ENCODE peak calls at places on chromosomes 1 and 21, in five cellular contexts. E is mesothelial cell of epicardium, L is brain microvascular endothelial cell, S is gastrocnemius medialis, X is GM13977. M is an unnamed sample.

GRCh38 chr21:32916522-32917099 is 109.1 kb upstream of the OLIG2 start:
- DNase-seq in E (no peak), L (no peak), S (no peak), X (no peak), M (no peak)

GRCh38 chr1:48761411-48761810 is 15.3 kb downstream of the BEND5 start:
- DNase-seq in E (no peak), L (no peak), S (no peak), X (no peak), M (no peak)

GRCh38 chr1:226132731-226133503 is 53.6 kb downstream of the ACBD3 start:
- DNase-seq in E (no peak), L (no peak), S (no peak), X (peak), M (no peak)

GRCh38 chr21:27057997-27058396 is 91.1 kb upstream of the ADAMTS5 start:
- DNase-seq in E (no peak), L (no peak), S (no peak), X (no peak), M (no peak)

GRCh38 chr1:109498161-109498801 is 4.4 kb downstream of the CYB561D1 start:
- DNase-seq in E (no peak), L (peak), S (no peak), X (no peak), M (no peak)

GRCh38 chr1:92476071-92476607 is 10.6 kb downstream of the GFI1 start:
- DNase-seq in E (no peak), L (no peak), S (no peak), X (peak), M (no peak)

GRCh38 chr21:34280389-34280795 is 83.4 kb upstream of the KCNE2 start:
- DNase-seq in E (no peak), L (no peak), S (peak), X (no peak), M (no peak)

GRCh38 chr1:150272379-150272840 is at the start of gene C1orf54:
- DNase-seq in E (no peak), L (peak), S (peak), X (no peak), M (no peak)

GRCh38 chr1:71428029-71428428 is 347.2 kb upstream of the ZRANB2 start:
- DNase-seq in E (no peak), L (no peak), S (no peak), X (no peak), M (no peak)

GRCh38 chr21:46504681-46505080 is 46.0 kb downstream of the DIP2A start:
- DNase-seq in E (no peak), L (no peak), S (no peak), X (peak), M (no peak)

GRCh38 chr1:185284106-185284505 is 32.9 kb downstream of the IVNS1ABP start:
- DNase-seq in E (no peak), L (no peak), S (no peak), X (no peak), M (no peak)

GRCh38 chr1:111225091-111225490 is 2.4 kb upstream of the CHI3L2 start:
- DNase-seq in E (no peak), L (no peak), S (no peak), X (no peak), M (no peak)

GRCh38 chr1:111222308-111223125 is 5.0 kb upstream of the CHI3L2 start:
- DNase-seq in E (peak), L (peak), S (no peak), X (peak), M (peak)

GRCh38 chr1:111221633-111222286 is 5.8 kb upstream of the CHI3L2 start:
- DNase-seq in E (no peak), L (no peak), S (no peak), X (peak), M (no peak)

GRCh38 chr1:111221276-111221632 is 6.3 kb upstream of the CHI3L2 start:
- DNase-seq in E (no peak), L (no peak), S (no peak), X (no peak), M (no peak)

GRCh38 chr1:111223126-111223443 is 4.4 kb upstream of the CHI3L2 start:
- DNase-seq in E (no peak), L (no peak), S (no peak), X (no peak), M (no peak)
- TF ChIP-seq CTCF in E (no peak), L (no peak), S (no peak), X (no peak), M (peak)

DNA sequence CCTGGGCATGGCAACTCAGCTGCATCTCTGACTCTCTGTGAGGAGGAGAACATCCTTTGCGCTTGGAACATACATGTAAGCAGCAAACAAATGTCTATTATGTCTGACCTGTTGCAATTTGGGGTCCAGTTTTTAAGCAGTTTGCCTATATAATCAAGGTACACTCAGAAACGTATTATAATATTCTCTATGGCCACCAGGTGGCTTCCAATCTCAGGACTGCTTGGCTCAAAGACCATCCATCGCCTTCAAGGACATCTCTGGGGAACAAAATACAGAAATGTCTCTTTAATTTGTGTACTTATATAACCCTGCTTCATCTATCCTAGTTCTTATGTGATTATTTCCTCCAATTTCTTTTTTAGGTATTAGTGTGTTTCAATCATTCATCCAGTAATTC is 227.2 kb downstream of the OLFM3 start:
- DNase-seq in E (no peak), L (no peak), S (no peak), X (peak), M (no peak)
- TF ChIP-seq CTCF in E (peak), L (peak), S (no peak), X (peak), M (no peak)

DNA sequence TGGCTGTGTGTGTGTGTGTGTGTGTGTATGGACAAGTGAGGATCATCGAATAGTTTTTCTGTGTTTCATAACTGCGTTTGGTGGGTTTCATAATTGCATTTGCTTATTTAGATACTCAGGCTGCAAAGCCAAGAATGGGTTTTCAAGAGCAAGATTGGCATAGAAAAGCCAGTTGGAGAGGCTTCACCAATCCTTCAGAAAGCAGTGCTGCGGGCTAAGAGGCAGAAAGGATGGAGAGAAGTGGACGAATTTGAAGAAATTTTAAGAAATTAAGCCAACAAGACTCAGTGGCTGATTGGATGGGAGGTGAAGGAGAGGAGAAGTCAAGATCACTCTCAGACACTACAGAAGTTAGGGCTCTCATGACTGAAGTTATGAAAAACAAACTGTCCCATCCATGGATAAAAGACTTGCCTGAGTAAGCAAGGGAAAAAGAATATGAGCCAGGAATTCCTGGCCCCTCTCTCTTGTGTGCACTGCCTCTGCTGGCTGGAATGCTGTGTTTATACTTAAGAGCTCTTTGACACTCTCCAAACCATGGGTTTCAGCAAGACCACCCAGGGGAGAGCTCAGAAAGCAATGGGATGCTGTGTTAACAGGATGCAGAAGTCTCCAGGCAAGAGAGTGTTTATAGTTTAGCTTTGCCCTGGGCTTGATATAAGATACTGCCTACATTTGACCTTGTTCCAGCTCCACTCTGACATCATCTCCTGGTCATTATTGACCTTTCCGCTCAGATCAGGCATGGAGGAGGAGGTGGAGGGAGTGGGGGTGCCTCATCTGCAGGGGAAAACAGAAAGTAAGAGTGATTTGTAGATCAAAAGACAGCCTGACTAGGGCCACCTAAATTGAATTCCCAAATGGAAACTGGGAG is 232.0 kb upstream of the PLXNA2 start:
- DNase-seq in E (no peak), L (no peak), S (no peak), X (no peak), M (no peak)
- TF ChIP-seq CTCF in E (no peak), L (peak), S (no peak), X (no peak), M (no peak)

GRCh38 chr1:80778094-80778840 is 1022.5 kb upstream of the ADGRL2 start:
- DNase-seq in E (no peak), L (no peak), S (no peak), X (no peak), M (no peak)

GRCh38 chr1:80776286-80776685 is 1024.4 kb upstream of the ADGRL2 start:
- DNase-seq in E (no peak), L (no peak), S (no peak), X (no peak), M (no peak)

GRCh38 chr1:80779278-80779677 is 1021.5 kb upstream of the ADGRL2 start:
- DNase-seq in E (no peak), L (no peak), S (no peak), X (no peak), M (no peak)
- TF ChIP-seq CTCF in E (no peak), L (no peak), S (no peak), X (no peak), M (no peak)

GRCh38 chr1:209106237-209106741 is 477.2 kb upstream of the CAMK1G start:
- DNase-seq in E (no peak), L (peak), S (no peak), X (no peak), M (no peak)
- TF ChIP-seq CTCF in E (no peak), L (no peak), S (no peak), X (no peak), M (no peak)

GRCh38 chr1:229781453-229781852 is 155.4 kb downstream of the URB2 start:
- DNase-seq in E (no peak), L (no peak), S (peak), X (no peak), M (no peak)
- TF ChIP-seq CTCF in E (no peak), L (no peak), S (no peak), X (peak), M (no peak)

M was measured in natural killer cell.